ENCODE peak calls at places on chromosomes 13 and 19, in nine cellular contexts. M is cardiac muscle cell; K is activated CD4-positive, alpha-beta T cell treated with anti-CD3 and anti-CD28 coated beads, Interleukin-2, amount 10 ng/mL, durations not matched to agents 24 days and 14 days; A is NT2/D1; B is A549; F is stimulated activated CD8-positive, alpha-beta memory T cell treated with anti-CD3 and anti-CD28 coated beads, Interleukin-15, amount 100 ng/mL, for 24 hours; Y is SHP77; U is cerebellum; S is amygdala. J is an unnamed sample.

GRCh38 chr13:60351326-60351725 is 45.7 kb upstream of the TDRD3 start:
- DNase-seq in A (no peak), K (peak), S (no peak), F (no peak), B (no peak), U (no peak), Y (no peak), M (peak), J (no peak)

GRCh38 chr13:32150239-32150638 is 118.7 kb downstream of the FRY start:
- DNase-seq in Y (no peak), A (no peak), B (no peak), K (no peak), M (peak), U (no peak), F (no peak), S (no peak), J (no peak)

GRCh38 chr19:29162694-29163093 is 50.3 kb downstream of the UQCRFS1 start:
- DNase-seq in B (no peak), F (no peak), Y (no peak), S (no peak), U (no peak), M (no peak), K (no peak), A (peak), J (no peak)

GRCh38 chr19:10118960-10119359 is 739 bp downstream of the EIF3G start:
- DNase-seq in K (peak), B (no peak), U (no peak), M (no peak), Y (no peak), F (no peak), S (no peak), A (no peak), J (no peak)

GRCh38 chr19:18514800-18515682 is 6.8 kb downstream of the ELL start:
- DNase-seq in S (no peak), K (no peak), U (no peak), A (no peak), B (peak), M (peak), F (no peak), Y (peak), J (no peak)

GRCh38 chr13:113953561-113953960 is 20.3 kb downstream of the C13orf46 start:
- DNase-seq in F (no peak), K (no peak), S (no peak), A (no peak), B (no peak), Y (no peak), U (no peak), M (no peak), J (no peak)

GRCh38 chr13:109812375-109812774 is 26.0 kb upstream of the IRS2 start:
- DNase-seq in Y (no peak), U (no peak), B (no peak), M (no peak), S (no peak), K (no peak), F (no peak), A (no peak), J (no peak)

GRCh38 chr13:98873377-98874028 is 104.4 kb downstream of the DOCK9 start:
- DNase-seq in B (peak), A (no peak), K (no peak), U (no peak), M (no peak), F (no peak), S (no peak), Y (no peak), J (no peak)

GRCh38 chr19:18596752-18597157 is 8.2 kb downstream of the REX1BD start:
- DNase-seq in S (no peak), F (no peak), M (peak), K (peak), U (peak), Y (peak), A (no peak), B (peak), J (peak)

GRCh38 chr19:4097501-4097900 is 26.4 kb downstream of the MAP2K2 start:
- DNase-seq in K (no peak), U (no peak), B (no peak), A (no peak), F (no peak), Y (no peak), S (no peak), M (no peak), J (no peak)

GRCh38 chr13:112983428-112984196 is 14.6 kb downstream of the MCF2L start:
- DNase-seq in F (no peak), S (no peak), U (peak), B (no peak), K (no peak), M (no peak), Y (peak), A (no peak), J (no peak)

GRCh38 chr19:16327501-16327900 is 2.9 kb downstream of the KLF2 start:
- DNase-seq in S (no peak), U (no peak), A (no peak), M (no peak), F (no peak), B (no peak), K (peak), Y (no peak), J (no peak)

GRCh38 chr13:41546372-41547252 is 89.3 kb downstream of the RGCC start:
- DNase-seq in S (no peak), K (no peak), A (no peak), F (no peak), Y (no peak), U (no peak), B (no peak), M (peak), J (no peak)

GRCh38 chr13:107838592-107839161 is 376.7 kb downstream of the LIG4 start:
- DNase-seq in A (no peak), S (no peak), M (no peak), B (no peak), F (no peak), U (no peak), Y (peak), K (no peak), J (no peak)

GRCh38 chr19:52638601-52639000 is 446 bp upstream of the ZNF83 start:
- DNase-seq in M (no peak), F (no peak), Y (peak), A (no peak), U (peak), B (no peak), K (no peak), S (no peak), J (no peak)

GRCh38 chr19:55368701-55369563 is 1.3 kb downstream of the IL11 start:
- DNase-seq in S (no peak), B (peak), M (peak), K (peak), U (no peak), A (no peak), Y (no peak), F (no peak), J (no peak)

GRCh38 chr19:15439078-15439799 is 10.5 kb downstream of the WIZ start:
- DNase-seq in K (no peak), F (no peak), M (no peak), S (no peak), Y (no peak), A (no peak), U (no peak), B (no peak), J (no peak)

GRCh38 chr13:25848822-25849740 is 202.7 kb downstream of the SHISA2 start:
- DNase-seq in F (no peak), S (no peak), Y (no peak), K (no peak), U (no peak), B (no peak), A (no peak), M (no peak), J (no peak)

GRCh38 chr13:44989941-44990340 is 603 bp downstream of the GPALPP1 start:
- DNase-seq in M (peak), F (no peak), U (peak), S (no peak), K (peak), Y (no peak), A (no peak), B (no peak), J (no peak)

GRCh38 chr13:25292301-25292700 is 5.0 kb upstream of the MTMR6 start:
- DNase-seq in K (peak), F (no peak), U (no peak), Y (no peak), B (no peak), A (no peak), S (no peak), M (peak), J (no peak)

GRCh38 chr13:96090240-96091101 is 564 bp downstream of the HS6ST3 start:
- DNase-seq in A (no peak), Y (no peak), U (peak), M (peak), K (peak), B (no peak), S (no peak), F (no peak), J (no peak)

GRCh38 chr13:102395174-102395573 is 6.7 kb downstream of the FGF14 start:
- DNase-seq in B (no peak), M (no peak), K (no peak), F (no peak), Y (peak), A (no peak), U (no peak), S (no peak), J (no peak)

GRCh38 chr13:106089251-106089940 is 446.1 kb downstream of the EFNB2 start:
- DNase-seq in Y (no peak), F (no peak), K (no peak), B (no peak), A (no peak), M (no peak), S (no peak), U (peak), J (no peak)

GRCh38 chr13:51266642-51267041 is 44.4 kb downstream of the FAM124A start:
- DNase-seq in Y (no peak), K (no peak), A (no peak), M (no peak), B (no peak), U (no peak), F (no peak), S (no peak), J (no peak)

GRCh38 chr13:112348642-112349345 is 27.4 kb upstream of the SPACA7 start:
- DNase-seq in B (no peak), Y (no peak), U (no peak), K (no peak), S (no peak), F (no peak), M (no peak), A (no peak), J (no peak)

GRCh38 chr13:63517376-63517775 is 2101.7 kb upstream of the PCDH20 start:
- DNase-seq in M (no peak), F (no peak), Y (no peak), A (no peak), B (no peak), K (no peak), U (no peak), S (no peak), J (no peak)

GRCh38 chr19:28640506-28640905 is 572.4 kb downstream of the UQCRFS1 start:
- DNase-seq in F (no peak), M (no peak), A (no peak), U (no peak), K (no peak), S (no peak), Y (no peak), B (no peak), J (no peak)

GRCh38 chr19:33809960-33810359 is 13.3 kb downstream of the KCTD15 start:
- DNase-seq in K (no peak), B (peak), F (no peak), Y (no peak), U (no peak), S (no peak), A (no peak), M (peak), J (no peak)

GRCh38 chr19:55303477-55303876 is 19.7 kb downstream of the BRSK1 start:
- DNase-seq in A (no peak), M (no peak), F (no peak), U (no peak), Y (no peak), B (no peak), K (no peak), S (no peak), J (no peak)

GRCh38 chr13:24892844-24893243 is 128.9 kb downstream of the RNF17 start:
- DNase-seq in S (no peak), U (no peak), M (no peak), K (no peak), F (no peak), B (no peak), Y (no peak), A (no peak), J (no peak)

GRCh38 chr13:39527961-39528720 is 74.9 kb downstream of the LHFPL6 start:
- DNase-seq in B (peak), F (no peak), M (peak), A (no peak), S (no peak), U (peak), Y (no peak), K (no peak), J (no peak)

GRCh38 chr13:67018775-67019174 is 211.4 kb downstream of the PCDH9 start:
- DNase-seq in U (no peak), F (no peak), A (no peak), M (no peak), S (no peak), K (no peak), Y (no peak), B (no peak), J (no peak)

GRCh38 chr13:24270639-24271131 is 38.7 kb upstream of the C1QTNF9 start:
- DNase-seq in K (peak), M (peak), A (no peak), U (peak), Y (no peak), F (no peak), B (peak), S (peak), J (peak)

J was measured in substantia nigra.